ENCODE peak calls at places on chromosomes 16 and 17, in six cellular contexts. R is NCI-H1436; M is stimulated activated CD8-positive, alpha-beta memory T cell treated with anti-CD3 and anti-CD28 coated beads, Interleukin-12 subunit alpha, Interleukin-12 subunit beta, amount 100 ng/mL, for 1 hour; A is mammary epithelial cell; I is T-cell; Q is amniotic stem cell. X is an unnamed sample.

GRCh38 chr17:8384801-8385335 is 1.9 kb upstream of the RPL26 start:
- DNase-seq in R (no peak), M (no peak), A (peak; percentile 74), I (no peak), Q (peak; percentile 59), X (no peak)

GRCh38 chr16:15403392-15403995 is 7.9 kb downstream of the MPV17L start:
- DNase-seq in R (no peak), M (no peak), A (peak; percentile 70), I (no peak), Q (no peak), X (peak; percentile 57)

GRCh38 chr17:28416703-28417311 is 10.8 kb upstream of the SLC46A1 start:
- DNase-seq in R (peak; percentile 79), M (peak; percentile 30), A (peak; percentile 56), I (peak; percentile 33), Q (no peak), X (peak; percentile 76)

GRCh38 chr16:50440531-50440930 is 71.7 kb upstream of the BRD7 start:
- DNase-seq in R (no peak), M (no peak), A (no peak), I (no peak), Q (no peak), X (no peak)

GRCh38 chr17:59506907-59507726 is 58.3 kb upstream of the DHX40 start:
- DNase-seq in R (no peak), M (no peak), A (no peak), I (no peak), Q (no peak), X (no peak)

GRCh38 chr16:79628501-79628975 is 28.0 kb upstream of the MAF start:
- DNase-seq in R (no peak), M (peak; percentile 16), A (peak; percentile 97), I (no peak), Q (no peak), X (peak; percentile 88)

GRCh38 chr16:67547423-67548264 is 14.7 kb upstream of the CTCF start:
- DNase-seq in R (peak; percentile 77), M (no peak), A (no peak), I (peak; percentile 47), Q (no peak), X (no peak)

GRCh38 chr16:12613131-12613991 is 190.3 kb downstream of the CPPED1 start:
- DNase-seq in R (no peak), M (no peak), A (peak; percentile 94), I (no peak), Q (no peak), X (peak; percentile 73)

GRCh38 chr16:51268237-51268636 is 117.2 kb upstream of the SALL1 start:
- DNase-seq in R (no peak), M (no peak), A (no peak), I (no peak), Q (no peak), X (no peak)

GRCh38 chr16:31498493-31498892 is 9.7 kb downstream of the RUSF1 start:
- DNase-seq in R (no peak), M (no peak), A (no peak), I (no peak), Q (no peak), X (no peak)